ENCODE peak calls at places on chromosomes 2 and 18, in four cellular contexts. Q is lung, K is fibroblast of villous mesenchyme, U is IMR-90. W is an unnamed sample.

GRCh38 chr2:225468131-225468530 is 68.6 kb downstream of the NYAP2 start:
- DNase-seq in Q (no peak), K (no peak), U (peak; percentile 4), W (no peak)

GRCh38 chr2:63631501-63631900 is 42.7 kb downstream of the MDH1 start:
- DNase-seq in Q (no peak), K (no peak), U (no peak), W (no peak)

GRCh38 chr2:142008135-142008744 is 122.6 kb downstream of the LRP1B start:
- DNase-seq in Q (no peak), K (no peak), U (no peak), W (peak; percentile 25)

GRCh38 chr2:241096979-241097378 is 5.1 kb downstream of the MTERF4 start:
- DNase-seq in Q (no peak), K (no peak), U (no peak), W (no peak)

GRCh38 chr18:76806301-76806700 is 16.1 kb upstream of the ZNF236 start:
- DNase-seq in Q (no peak), K (no peak), U (no peak), W (no peak)

GRCh38 chr2:9299444-9300100 is 93.0 kb downstream of the ASAP2 start:
- DNase-seq in Q (no peak), K (no peak), U (no peak), W (no peak)

GRCh38 chr2:240589850-240590525 is 3.5 kb downstream of the CAPN10 start:
- DNase-seq in Q (no peak), K (no peak), U (no peak), W (no peak)

GRCh38 chr2:106582431-106583143 is 95.4 kb downstream of the CD8B2 start:
- DNase-seq in Q (peak; percentile 76), K (peak; percentile 74), U (peak; percentile 69), W (peak; percentile 82)

GRCh38 chr2:143607446-143608110 is 478.4 kb downstream of the ARHGAP15 start:
- DNase-seq in Q (no peak), K (peak; percentile 42), U (peak; percentile 68), W (peak; percentile 2)

GRCh38 chr18:35683021-35683420 is 101.5 kb downstream of the GALNT1 start:
- DNase-seq in Q (no peak), K (no peak), U (peak; percentile 10), W (peak; percentile 29)

GRCh38 chr2:100744184-100744583 is 75.8 kb upstream of the NPAS2 start:
- DNase-seq in Q (no peak), K (no peak), U (no peak), W (no peak)

GRCh38 chr2:202178342-202178958 is 59.9 kb downstream of the SUMO1 start:
- DNase-seq in Q (peak; percentile 58), K (peak; percentile 77), U (peak; percentile 79), W (peak; percentile 75)

GRCh38 chr18:48153641-48154481 is 223.4 kb upstream of the SMAD2 start:
- DNase-seq in Q (no peak), K (peak; percentile 89), U (no peak), W (peak; percentile 77)

GRCh38 chr2:41884718-41885117 is 163.1 kb upstream of the PKDCC start:
- DNase-seq in Q (no peak), K (no peak), U (no peak), W (no peak)

GRCh38 chr2:27832396-27832795 is 57.8 kb downstream of the RBKS start:
- DNase-seq in Q (no peak), K (peak; percentile 37), U (peak; percentile 65), W (peak; percentile 90)

GRCh38 chr2:4914551-4914950 is 777.6 kb upstream of the SOX11 start:
- DNase-seq in Q (no peak), K (peak; percentile 0), U (no peak), W (peak; percentile 12)

GRCh38 chr18:42183746-42184145 is 228.7 kb downstream of the PIK3C3 start:
- DNase-seq in Q (no peak), K (peak; percentile 47), U (peak; percentile 61), W (peak; percentile 78)

GRCh38 chr2:232731470-232731869 is 34.3 kb downstream of the GIGYF2 start:
- DNase-seq in Q (no peak), K (peak; percentile 31), U (peak; percentile 1), W (peak; percentile 59)

GRCh38 chr2:3243804-3244203 is 133.8 kb downstream of the EIPR1 start:
- DNase-seq in Q (no peak), K (no peak), U (no peak), W (no peak)

GRCh38 chr2:3241971-3242746 is 135.5 kb downstream of the EIPR1 start:
- DNase-seq in Q (no peak), K (no peak), U (no peak), W (no peak)

GRCh38 chr2:3246406-3246805 is 131.2 kb downstream of the EIPR1 start:
- DNase-seq in Q (no peak), K (no peak), U (no peak), W (no peak)

GRCh38 chr2:3242747-3243369 is 134.8 kb downstream of the EIPR1 start:
- DNase-seq in Q (no peak), K (peak; percentile 49), U (peak; percentile 27), W (peak; percentile 26)

GRCh38 chr2:3244486-3244885 is 133.1 kb downstream of the EIPR1 start:
- DNase-seq in Q (no peak), K (no peak), U (no peak), W (no peak)
- TF ChIP-seq CTCF in Q (no peak), K (no peak), U (no peak), W (no peak)

GRCh38 chr2:128691526-128691925 is 372.9 kb upstream of the HS6ST1 start:
- DNase-seq in Q (peak; percentile 17), K (no peak), U (no peak), W (no peak)

GRCh38 chr2:128687551-128687945 is 368.9 kb upstream of the HS6ST1 start:
- DNase-seq in Q (no peak), K (no peak), U (no peak), W (no peak)

GRCh38 chr2:128690869-128691268 is 372.2 kb upstream of the HS6ST1 start:
- DNase-seq in Q (no peak), K (no peak), U (no peak), W (no peak)

GRCh38 chr2:128690431-128690830 is 371.8 kb upstream of the HS6ST1 start:
- DNase-seq in Q (no peak), K (no peak), U (no peak), W (no peak)

DNA sequence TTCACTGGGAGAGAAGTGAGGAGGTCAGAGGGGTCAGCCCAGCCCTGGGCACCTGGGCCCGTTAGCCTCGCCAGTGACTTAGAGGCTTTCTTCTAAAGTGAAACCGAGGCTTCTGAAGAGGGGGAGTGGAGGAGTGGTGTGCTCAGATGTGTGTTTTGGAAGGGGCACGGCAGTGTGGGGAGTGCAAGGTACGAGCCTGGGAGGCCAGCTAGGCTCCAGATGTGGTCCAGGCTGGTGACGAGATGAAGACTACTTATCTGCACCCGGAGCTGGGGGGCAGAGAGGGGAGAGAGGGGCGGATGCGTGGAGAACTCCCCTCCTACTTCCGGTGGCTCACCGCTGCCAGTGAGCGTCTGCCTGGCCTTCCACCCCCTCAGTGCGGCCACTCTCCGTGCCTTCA is 371.3 kb upstream of the HS6ST1 start:
- DNase-seq in Q (no peak), K (no peak), U (no peak), W (no peak)
- H3K4me3 ChIP-seq in Q (no peak overlapping the region), K (no peak overlapping the region), U (no peak overlapping the region), W (no peak overlapping the region)

DNA sequence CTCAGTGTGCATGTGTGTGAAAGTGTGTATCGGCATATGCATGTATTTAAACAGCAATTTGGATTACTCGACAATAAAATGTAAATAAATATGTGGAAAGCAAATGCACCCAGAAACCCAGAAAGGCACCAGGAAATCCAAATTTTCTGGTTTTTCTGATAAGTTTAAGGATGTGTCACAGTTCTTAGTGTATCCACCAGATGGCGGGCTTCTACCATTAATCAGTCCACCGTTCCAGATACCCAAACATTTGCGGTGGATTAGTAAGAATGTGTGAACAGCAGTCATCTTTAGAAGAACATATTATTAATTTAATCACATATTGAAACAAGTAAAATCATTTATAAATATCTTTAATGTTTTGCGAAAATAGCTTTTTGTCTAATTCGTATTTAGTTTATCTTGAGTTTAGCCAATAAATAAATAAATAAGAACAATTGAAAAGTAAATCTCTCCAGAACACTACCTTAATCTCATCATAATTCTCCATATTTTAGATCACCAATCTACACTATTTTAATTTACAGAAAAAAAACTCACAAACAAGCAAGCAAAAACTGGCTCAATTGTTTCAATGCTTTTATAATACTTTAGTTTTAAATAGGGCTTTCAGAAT is 298.9 kb downstream of the DSEL start:
- DNase-seq in Q (peak; percentile 48), K (peak; percentile 79), U (peak; percentile 78), W (peak; percentile 84)
- TF ChIP-seq CTCF in Q (peak; percentile 69), K (peak; percentile 73), U (peak; percentile 86), W (peak; percentile 63)

GRCh38 chr2:96551605-96552283 is 15.2 kb downstream of the ARID5A start:
- DNase-seq in Q (no peak), K (no peak), U (no peak), W (no peak)

GRCh38 chr2:96550787-96551604 is 14.4 kb downstream of the ARID5A start:
- DNase-seq in Q (no peak), K (no peak), U (no peak), W (no peak)

GRCh38 chr2:96549466-96549785 is 12.9 kb downstream of the ARID5A start:
- DNase-seq in Q (no peak), K (no peak), U (no peak), W (no peak)

GRCh38 chr2:96548558-96549465 is 12.3 kb downstream of the ARID5A start:
- DNase-seq in Q (no peak), K (no peak), U (no peak), W (no peak)

GRCh38 chr2:96549967-96550786 is 13.6 kb downstream of the ARID5A start:
- DNase-seq in Q (no peak), K (no peak), U (no peak), W (no peak)
- H3K4me3 ChIP-seq in Q (no peak overlapping the region), K (no peak overlapping the region), U (no peak overlapping the region), W (no peak overlapping the region)

GRCh38 chr18:37662099-37662498 is 96.5 kb upstream of the CELF4 start:
- DNase-seq in Q (peak; percentile 19), K (no peak), U (no peak), W (no peak)
- TF ChIP-seq CTCF in Q (no peak), K (no peak), U (no peak), W (no peak)

W was measured in fibroblast of mammary gland.